ENCODE peak calls at places on chromosomes 16 and 17, in four cellular contexts. R, O, H and L are unnamed samples.

GRCh38 chr17:19002805-19003542 is 1.6 kb downstream of the FAM83G start:
- DNase-seq in O (peak; percentile 27), H (no peak), R (peak; percentile 57), L (peak; percentile 16)

GRCh38 chr16:24852281-24852721 is 6.5 kb downstream of the SLC5A11 start:
- DNase-seq in H (no peak), O (peak; percentile 25), R (no peak), L (no peak)

GRCh38 chr17:15971108-15971507 is 26.2 kb downstream of the ADORA2B start:
- DNase-seq in R (no peak), O (no peak), H (no peak), L (no peak)

GRCh38 chr16:27450836-27451341 is 48.9 kb downstream of the IL21R start:
- DNase-seq in H (no peak), O (peak; percentile 22), R (no peak), L (no peak)

GRCh38 chr16:19898924-19899604 is 14.4 kb upstream of the GPRC5B start:
- DNase-seq in O (peak; percentile 68), R (peak; percentile 47), H (peak; percentile 46), L (peak; percentile 38)

GRCh38 chr17:71970312-71970711 is 150.5 kb upstream of the SOX9 start:
- DNase-seq in O (no peak), R (peak; percentile 25), H (no peak), L (no peak)

GRCh38 chr17:78751447-78752067 is 30.5 kb downstream of the CYTH1 start:
- DNase-seq in R (no peak), O (no peak), H (no peak), L (no peak)

GRCh38 chr17:37488607-37489196 is 989 bp upstream of the DUSP14 start:
- DNase-seq in H (peak; percentile 84), O (peak; percentile 89), R (peak; percentile 94), L (peak; percentile 93)

GRCh38 chr16:1037023-1037933 is 35.3 kb upstream of the SSTR5 start:
- DNase-seq in O (no peak), R (no peak), H (no peak), L (no peak)

GRCh38 chr16:71878911-71879310 is 5.1 kb downstream of the ZNF821 start:
- DNase-seq in O (no peak), H (no peak), R (no peak), L (no peak)

GRCh38 chr16:16143941-16144340 is 79.4 kb downstream of the ABCC6 start:
- DNase-seq in H (no peak), O (no peak), R (no peak), L (no peak)

GRCh38 chr17:61201211-61201610 is 198.4 kb upstream of the TBX2 start:
- DNase-seq in H (no peak), O (peak; percentile 69), R (peak; percentile 89), L (peak; percentile 83)

GRCh38 chr17:74123866-74124265 is 79.6 kb upstream of the RPL38 start:
- DNase-seq in O (no peak), R (no peak), H (no peak), L (no peak)

GRCh38 chr17:40702271-40702670 is 1.3 kb downstream of the KRT24 start:
- DNase-seq in H (no peak), O (no peak), R (no peak), L (no peak)

GRCh38 chr16:71916397-71916920 is 21.1 kb downstream of the IST1 start:
- DNase-seq in H (no peak), O (no peak), R (no peak), L (peak; percentile 11)

GRCh38 chr16:27743963-27744362 is 194.0 kb downstream of the KATNIP start:
- DNase-seq in R (no peak), O (no peak), H (no peak), L (no peak)

GRCh38 chr17:17760872-17761550 is 75.8 kb downstream of the SREBF1 start:
- DNase-seq in O (no peak), R (no peak), H (no peak), L (no peak)

GRCh38 chr16:88726981-88727380 is 20.7 kb downstream of the CTU2 start:
- DNase-seq in O (no peak), H (no peak), R (no peak), L (no peak)

GRCh38 chr16:2785101-2785991 is 2.0 kb downstream of the PRSS33 start:
- DNase-seq in R (no peak), O (no peak), H (no peak), L (no peak)

GRCh38 chr17:74742153-74742515 is 5.1 kb downstream of the RAB37 start:
- DNase-seq in O (no peak), H (no peak), R (no peak), L (no peak)

GRCh38 chr16:21150375-21151001 is at the start of gene DNAH3:
- DNase-seq in O (peak; percentile 45), H (no peak), R (no peak), L (no peak)

GRCh38 chr16:9119795-9120194 is 28.4 kb downstream of the HAPSTR1 start:
- DNase-seq in O (peak; percentile 96), H (no peak), R (peak; percentile 89), L (peak; percentile 96)

GRCh38 chr17:9942885-9943284 is 37.8 kb upstream of the RCVRN start:
- DNase-seq in O (no peak), R (no peak), H (no peak), L (no peak)

GRCh38 chr17:29613856-29614255 is 8.9 kb downstream of the CORO6 start:
- DNase-seq in O (no peak), H (no peak), R (no peak), L (no peak)

GRCh38 chr17:82229686-82230626 is 1.1 kb downstream of the SLC16A3 start:
- DNase-seq in O (peak; percentile 28), H (no peak), R (no peak), L (no peak)

GRCh38 chr17:55434721-55435120 is 13.1 kb upstream of the MMD start:
- DNase-seq in H (no peak), R (no peak), O (no peak), L (no peak)

GRCh38 chr17:75439287-75439686 is 17.1 kb upstream of the TMEM94 start:
- DNase-seq in O (no peak), R (no peak), H (no peak), L (no peak)

GRCh38 chr16:78323315-78323714 is 223.9 kb downstream of the WWOX start:
- DNase-seq in H (no peak), O (no peak), R (no peak), L (no peak)

GRCh38 chr16:78324649-78325274 is 225.3 kb downstream of the WWOX start:
- DNase-seq in O (no peak), H (no peak), R (no peak), L (no peak)

GRCh38 chr16:78317871-78318270 is 218.4 kb downstream of the WWOX start:
- DNase-seq in R (peak; percentile 18), O (no peak), H (no peak), L (peak; percentile 3)

GRCh38 chr16:78325532-78325931 is 226.1 kb downstream of the WWOX start:
- DNase-seq in H (no peak), O (no peak), R (no peak), L (no peak)

GRCh38 chr16:78321611-78322010 is 222.2 kb downstream of the WWOX start:
- DNase-seq in R (no peak), O (no peak), H (no peak), L (no peak)
- H3K4me3 ChIP-seq in R (no peak overlapping the region), O (no peak overlapping the region), H (no peak overlapping the region), L (no peak overlapping the region)

DNA sequence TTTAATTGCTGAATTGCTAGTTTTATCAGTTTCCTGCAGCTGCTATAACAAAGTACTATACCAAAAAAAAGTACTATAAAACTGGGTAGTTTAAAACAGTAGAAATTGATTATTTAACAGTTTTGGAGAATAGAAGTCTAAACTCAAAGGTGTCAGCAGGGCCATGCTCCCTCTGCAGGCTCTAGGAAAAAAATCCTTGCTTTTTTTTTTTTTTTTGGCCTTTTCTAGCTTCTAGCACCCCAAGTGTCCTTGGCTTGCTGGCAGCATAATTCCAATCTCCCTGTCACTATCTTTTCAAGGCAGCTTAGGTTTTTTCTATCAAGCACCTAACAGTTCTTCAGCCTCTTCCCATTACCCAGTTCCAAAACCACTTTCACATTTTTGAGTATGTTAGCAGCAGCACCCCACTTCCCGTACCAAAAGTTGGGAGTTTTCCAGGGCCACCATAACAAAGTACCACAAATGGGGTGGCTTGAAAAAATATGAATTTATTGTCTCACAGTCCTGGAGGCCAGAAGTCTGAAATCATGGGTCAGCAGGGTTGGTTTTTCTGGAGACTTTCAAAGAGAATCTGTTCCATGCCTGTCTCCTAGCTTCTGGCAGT is 37.4 kb downstream of the BPTF start:
- DNase-seq in H (no peak), O (no peak), R (no peak), L (no peak)
- TF ChIP-seq CTCF in H (no peak), O (peak; percentile 14), R (no peak), L (no peak)

DNA sequence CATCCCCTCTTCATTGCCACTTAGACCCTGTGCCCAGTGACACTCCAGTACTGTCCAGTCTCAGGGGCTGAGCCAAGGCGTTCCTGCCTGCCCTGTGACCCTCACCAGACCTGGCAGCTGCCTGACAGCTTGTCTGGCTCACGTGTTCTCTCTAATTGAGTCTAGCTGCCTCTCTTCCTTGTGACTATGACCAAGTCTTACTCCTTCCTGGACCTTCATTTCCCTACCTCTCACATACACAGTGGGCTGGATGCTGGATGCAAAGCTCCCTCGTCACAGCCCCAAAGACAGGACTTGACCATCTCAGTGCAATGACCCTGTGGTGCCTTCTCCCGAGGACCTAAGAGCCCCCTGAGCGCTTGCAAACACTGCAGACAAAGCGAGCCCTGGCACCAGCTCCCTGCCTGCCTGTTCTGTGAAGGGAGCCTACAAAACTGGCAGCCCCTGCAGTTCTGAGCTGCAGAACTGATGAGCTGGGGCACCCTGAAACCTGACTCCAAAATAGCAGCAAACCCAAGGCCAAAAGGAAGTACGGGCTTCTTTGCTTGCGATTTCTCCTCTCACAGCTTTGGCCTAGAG is 1.7 kb downstream of the DEXI start:
- DNase-seq in O (no peak), H (no peak), R (no peak), L (no peak)
- H3K4me3 ChIP-seq in O (peak overlapping the region; percentile 79), H (peak overlapping the region; percentile 83), R (peak overlapping the region; percentile 69), L (peak overlapping the region; percentile 56)

GRCh38 chr17:77110006-77110374 is 30.8 kb upstream of the SEC14L1 start:
- DNase-seq in O (peak; percentile 81), H (no peak), R (peak; percentile 67), L (peak; percentile 61)

GRCh38 chr17:77109159-77110005 is 31.4 kb upstream of the SEC14L1 start:
- DNase-seq in H (no peak), O (no peak), R (no peak), L (no peak)

GRCh38 chr17:77107506-77108433 is 33.0 kb upstream of the SEC14L1 start:
- DNase-seq in O (peak; percentile 65), H (no peak), R (no peak), L (no peak)

GRCh38 chr17:77105706-77106105 is 35.1 kb upstream of the SEC14L1 start:
- DNase-seq in H (no peak), R (no peak), O (no peak), L (no peak)

DNA sequence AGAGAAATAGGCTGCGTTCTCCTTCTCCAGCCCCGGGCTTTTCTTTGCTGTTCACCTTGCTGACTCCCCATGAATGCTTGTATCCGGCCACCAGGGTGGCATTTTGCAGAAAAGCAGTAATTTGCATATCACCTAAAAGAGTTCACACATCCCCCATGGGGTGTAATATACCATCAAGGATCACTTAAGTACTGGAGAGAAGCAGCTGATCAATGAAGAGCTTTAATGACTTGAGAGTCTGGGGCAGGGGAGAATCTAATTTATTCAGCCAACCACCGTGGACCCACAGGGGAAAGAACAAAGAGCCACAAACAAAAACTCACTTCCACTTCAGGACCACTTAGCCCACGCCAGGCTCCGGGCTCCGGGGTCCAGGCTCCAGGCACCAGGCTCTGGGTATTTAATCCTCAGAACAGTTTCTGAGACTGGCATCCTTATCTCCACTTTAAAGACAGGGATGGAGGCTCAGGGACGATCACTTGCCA is 33.9 kb upstream of the SEC14L1 start:
- DNase-seq in H (no peak), O (no peak), R (no peak), L (no peak)
- TF ChIP-seq CTCF in H (no peak), O (no peak), R (no peak), L (no peak)